ENCODE peak calls at places on chromosome 9, in six cellular contexts. Y is brain microvascular endothelial cell, H is GM04504, T is uterus, I is tibial nerve, C is lung microvascular endothelial cell. Z is an unnamed sample.

GRCh38 chr9:88652876-88653275 is 117.9 kb downstream of the NXNL2 start:
- DNase-seq in Y (no peak), H (no peak), T (no peak), I (no peak), C (no peak), Z (no peak)

GRCh38 chr9:20640331-20641187 is 18.3 kb upstream of the MLLT3 start:
- DNase-seq in Y (peak; percentile 13), H (no peak), T (no peak), I (peak; percentile 24), C (peak; percentile 12), Z (peak; percentile 36)

GRCh38 chr9:131394464-131395026 is 659 bp downstream of the PRRC2B start:
- DNase-seq in Y (no peak), H (no peak), T (peak; percentile 67), I (peak; percentile 35), C (peak; percentile 54), Z (no peak)

GRCh38 chr9:14097215-14097614 is 216.7 kb downstream of the NFIB start:
- DNase-seq in Y (peak; percentile 84), H (no peak), T (no peak), I (no peak), C (peak; percentile 92), Z (no peak)

GRCh38 chr9:82606761-82607382 is 456.1 kb downstream of the RASEF start:
- DNase-seq in Y (peak; percentile 74), H (peak; percentile 52), T (peak; percentile 28), I (peak; percentile 60), C (peak; percentile 34), Z (peak; percentile 51)

GRCh38 chr9:130243015-130243881 is 22.3 kb upstream of the HMCN2 start:
- DNase-seq in Y (peak; percentile 32), H (no peak), T (peak; percentile 78), I (peak; percentile 93), C (peak; percentile 17), Z (peak; percentile 82)

GRCh38 chr9:129307227-129307970 is 129.3 kb upstream of the IER5L start:
- DNase-seq in Y (no peak), H (no peak), T (no peak), I (no peak), C (no peak), Z (no peak)

GRCh38 chr9:133163559-133164208 is at the start of gene GBGT1:
- DNase-seq in Y (no peak), H (no peak), T (peak; percentile 80), I (peak; percentile 65), C (no peak), Z (no peak)

GRCh38 chr9:136655244-136656225 is 7.2 kb upstream of the EGFL7 start:
- DNase-seq in Y (no peak), H (no peak), T (peak; percentile 28), I (no peak), C (peak; percentile 97), Z (no peak)

GRCh38 chr9:95116820-95117204 is 200.7 kb downstream of the FANCC start:
- DNase-seq in Y (no peak), H (no peak), T (no peak), I (no peak), C (no peak), Z (no peak)

GRCh38 chr9:36141288-36141687 is 4.8 kb downstream of the GLIPR2 start:
- DNase-seq in Y (no peak), H (no peak), T (peak; percentile 62), I (no peak), C (peak; percentile 28), Z (no peak)

GRCh38 chr9:133734600-133735414 is 3.3 kb downstream of the SARDH start:
- DNase-seq in Y (no peak), H (no peak), T (no peak), I (no peak), C (no peak), Z (no peak)

GRCh38 chr9:34010979-34011378 is 37.7 kb downstream of the UBAP2 start:
- DNase-seq in Y (no peak), H (no peak), T (no peak), I (peak; percentile 10), C (peak; percentile 6), Z (no peak)

GRCh38 chr9:115633099-115633498 is 515.1 kb upstream of the TNC start:
- DNase-seq in Y (no peak), H (no peak), T (no peak), I (no peak), C (no peak), Z (no peak)

GRCh38 chr9:98995059-98995665 is 51.5 kb downstream of the COL15A1 start:
- DNase-seq in Y (no peak), H (no peak), T (peak; percentile 50), I (no peak), C (no peak), Z (no peak)

GRCh38 chr9:128713941-128714573 is 9.9 kb downstream of the ZDHHC12 start:
- DNase-seq in Y (no peak), H (no peak), T (no peak), I (no peak), C (no peak), Z (no peak)

GRCh38 chr9:136584401-136585328 is 38.8 kb upstream of the NOTCH1 start:
- DNase-seq in Y (no peak), H (no peak), T (peak; percentile 83), I (no peak), C (no peak), Z (no peak)

GRCh38 chr9:21965401-21965951 is 28.7 kb downstream of the CDKN2A start:
- DNase-seq in Y (peak; percentile 83), H (no peak), T (no peak), I (no peak), C (peak; percentile 87), Z (no peak)

GRCh38 chr9:137672907-137673791 is 54.3 kb downstream of the EHMT1 start:
- DNase-seq in Y (peak; percentile 73), H (peak; percentile 42), T (no peak), I (peak; percentile 72), C (peak; percentile 75), Z (peak; percentile 61)

GRCh38 chr9:37209431-37210386 is 89.3 kb downstream of the ZCCHC7 start:
- DNase-seq in Y (no peak), H (no peak), T (no peak), I (no peak), C (peak; percentile 41), Z (no peak)

GRCh38 chr9:114081441-114082016 is 3.4 kb upstream of the AMBP start:
- DNase-seq in Y (no peak), H (no peak), T (no peak), I (no peak), C (no peak), Z (no peak)

Z was measured in RCC 7860.